ENCODE peak calls at places on chromosomes 1 and 21, in seven cellular contexts. H is IMR-90; Y is endothelial cell of umbilical vein; A is lower lobe of right lung; B is lung; E is aorta; N is CD8-positive, alpha-beta T cell. R is an unnamed sample.

GRCh38 chr1:17419626-17420328 is 19.7 kb downstream of the RCC2 start:
- DNase-seq in B (peak), A (peak), Y (peak), E (peak), N (peak), H (peak), R (peak)

GRCh38 chr21:16492892-16493291 is 763.1 kb downstream of the USP25 start:
- DNase-seq in N (no peak), B (no peak), A (no peak), Y (no peak), H (no peak), E (no peak), R (no peak)

GRCh38 chr1:160544647-160545046 is 21.6 kb upstream of the SLAMF6 start:
- DNase-seq in A (no peak), B (no peak), Y (no peak), N (no peak), H (peak), E (no peak), R (no peak)

GRCh38 chr21:17343055-17343454 is 169.8 kb upstream of the CXADR start:
- DNase-seq in Y (peak), A (no peak), E (no peak), B (no peak), N (no peak), H (peak), R (no peak)

GRCh38 chr1:7295946-7296345 is 475.1 kb upstream of the VAMP3 start:
- DNase-seq in N (no peak), E (no peak), H (peak), A (no peak), B (peak), Y (no peak), R (no peak)

GRCh38 chr1:60988827-60989363 is 93.5 kb upstream of the NFIA start:
- DNase-seq in Y (peak), B (no peak), N (no peak), H (no peak), A (no peak), E (no peak), R (no peak)

GRCh38 chr1:47388548-47389238 is 27.4 kb upstream of the FOXE3 start:
- DNase-seq in E (peak), B (peak), Y (peak), A (no peak), H (peak), N (no peak), R (no peak)

GRCh38 chr1:31977361-31978131 is 36.1 kb upstream of the KHDRBS1 start:
- DNase-seq in A (no peak), Y (peak), B (no peak), H (peak), E (no peak), N (no peak), R (no peak)

GRCh38 chr1:248372394-248372793 is 3.2 kb upstream of the OR2T6 start:
- DNase-seq in B (no peak), Y (no peak), A (no peak), H (no peak), E (no peak), N (no peak), R (peak)

GRCh38 chr1:212478467-212479025 is 45.8 kb downstream of the NENF start:
- DNase-seq in A (no peak), B (no peak), Y (no peak), E (peak), H (no peak), N (no peak), R (no peak)

GRCh38 chr1:58829861-58830260 is 46.0 kb upstream of the JUN start:
- DNase-seq in N (no peak), B (no peak), E (no peak), A (no peak), Y (no peak), H (no peak), R (no peak)

GRCh38 chr1:8813991-8814390 is 3.4 kb downstream of the RERE start:
- DNase-seq in Y (no peak), B (no peak), H (peak), N (no peak), E (no peak), A (no peak), R (peak)

GRCh38 chr1:110119843-110120242 is 7.6 kb downstream of the UBL4B start:
- DNase-seq in A (no peak), Y (no peak), B (no peak), N (no peak), E (no peak), H (no peak), R (no peak)

GRCh38 chr1:34987018-34987417 is 1.9 kb upstream of the TMEM35B start:
- DNase-seq in N (no peak), H (peak), E (no peak), A (no peak), B (no peak), Y (no peak), R (no peak)

GRCh38 chr1:171743014-171743870 is 1.4 kb upstream of the VAMP4 start:
- DNase-seq in Y (peak), A (no peak), N (no peak), E (no peak), H (peak), B (no peak), R (no peak)

GRCh38 chr21:34775793-34776192 is 107.0 kb downstream of the CLIC6 start:
- DNase-seq in A (no peak), B (no peak), N (no peak), E (no peak), H (no peak), Y (no peak), R (no peak)

GRCh38 chr1:17943506-17943905 is 164.1 kb upstream of the IGSF21 start:
- DNase-seq in H (no peak), A (no peak), N (no peak), B (no peak), E (no peak), Y (no peak), R (no peak)

GRCh38 chr1:167373398-167373797 is 144.9 kb downstream of the CD247 start:
- DNase-seq in A (no peak), B (no peak), E (no peak), H (peak), N (no peak), Y (no peak), R (no peak)

GRCh38 chr1:183674339-183674738 is 21.2 kb upstream of the APOBEC4 start:
- DNase-seq in A (no peak), H (peak), B (no peak), N (no peak), E (no peak), Y (no peak), R (no peak)

GRCh38 chr1:198713081-198713480 is 74.2 kb downstream of the PTPRC start:
- DNase-seq in Y (no peak), N (no peak), B (no peak), A (no peak), H (peak), E (no peak), R (no peak)

GRCh38 chr1:214857716-214858115 is 224.8 kb upstream of the KCNK2 start:
- DNase-seq in B (no peak), E (no peak), N (no peak), Y (no peak), H (no peak), A (no peak), R (no peak)

DNA sequence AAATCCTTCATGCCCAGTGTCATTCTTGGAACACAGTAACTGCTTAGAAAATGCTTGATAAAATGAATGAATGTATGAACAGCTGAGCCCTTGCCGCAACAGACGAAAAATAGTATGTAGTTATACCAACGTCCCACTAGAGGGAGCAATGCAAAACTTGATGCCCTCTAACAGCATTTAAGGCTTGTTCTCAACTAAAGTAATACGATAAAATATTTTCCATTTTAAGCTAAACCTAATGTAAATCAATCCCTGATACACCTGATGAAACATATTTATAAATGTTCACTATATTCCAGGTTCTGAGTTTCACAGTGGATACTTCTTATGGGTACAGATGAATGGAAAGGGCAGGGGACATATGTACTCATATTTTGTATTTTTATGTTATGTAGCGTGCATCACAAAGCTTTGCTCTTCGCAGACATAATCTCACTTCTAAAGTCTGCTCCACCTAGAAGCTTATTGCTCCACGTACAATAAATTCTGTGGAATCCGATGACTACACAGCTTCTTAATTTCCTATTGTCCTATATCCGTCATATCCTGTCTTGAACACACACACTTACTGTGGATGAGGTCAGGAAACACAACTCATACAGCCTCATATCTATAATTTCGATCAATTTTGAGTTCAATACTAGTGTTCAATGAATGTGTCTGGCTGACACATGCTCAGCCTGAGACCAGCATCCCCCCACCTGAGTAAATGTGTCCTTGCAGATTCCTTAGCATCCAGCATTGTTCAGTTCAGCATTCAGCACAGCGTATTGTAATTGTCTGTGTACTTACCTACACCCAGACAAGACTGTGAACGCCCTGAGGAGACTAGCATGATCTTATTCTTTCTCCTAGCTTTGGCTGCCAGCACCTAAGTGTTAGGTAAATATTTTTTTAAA is 4.4 kb upstream of the UTP25 start:
- DNase-seq in Y (peak), A (no peak), B (no peak), H (peak), E (no peak), N (no peak), R (peak)
- H3K27ac ChIP-seq in Y (peak), A (no peak), B (peak), H (no peak), E (no peak), N (no peak), R (no peak)

GRCh38 chr1:236280438-236281285 is 1.1 kb downstream of the ERO1B start:
- DNase-seq in E (no peak), H (no peak), Y (no peak), A (no peak), N (peak), B (no peak), R (peak)

GRCh38 chr1:236269439-236269838 is 12.3 kb downstream of the ERO1B start:
- DNase-seq in E (no peak), A (no peak), H (no peak), N (no peak), Y (no peak), B (no peak), R (no peak)

GRCh38 chr1:236273358-236273757 is 8.4 kb downstream of the ERO1B start:
- DNase-seq in E (no peak), Y (no peak), N (no peak), B (no peak), H (no peak), A (no peak), R (no peak)

GRCh38 chr1:236275586-236275985 is 6.2 kb downstream of the ERO1B start:
- DNase-seq in B (no peak), A (no peak), Y (no peak), E (no peak), N (no peak), H (no peak), R (no peak)

GRCh38 chr1:236275061-236275460 is 6.7 kb downstream of the ERO1B start:
- DNase-seq in E (no peak), H (no peak), A (no peak), Y (no peak), N (no peak), B (no peak), R (no peak)
- H3K4me3 ChIP-seq in E (no peak), H (no peak), A (no peak), Y (no peak), N (no peak), B (no peak), R (no peak)

DNA sequence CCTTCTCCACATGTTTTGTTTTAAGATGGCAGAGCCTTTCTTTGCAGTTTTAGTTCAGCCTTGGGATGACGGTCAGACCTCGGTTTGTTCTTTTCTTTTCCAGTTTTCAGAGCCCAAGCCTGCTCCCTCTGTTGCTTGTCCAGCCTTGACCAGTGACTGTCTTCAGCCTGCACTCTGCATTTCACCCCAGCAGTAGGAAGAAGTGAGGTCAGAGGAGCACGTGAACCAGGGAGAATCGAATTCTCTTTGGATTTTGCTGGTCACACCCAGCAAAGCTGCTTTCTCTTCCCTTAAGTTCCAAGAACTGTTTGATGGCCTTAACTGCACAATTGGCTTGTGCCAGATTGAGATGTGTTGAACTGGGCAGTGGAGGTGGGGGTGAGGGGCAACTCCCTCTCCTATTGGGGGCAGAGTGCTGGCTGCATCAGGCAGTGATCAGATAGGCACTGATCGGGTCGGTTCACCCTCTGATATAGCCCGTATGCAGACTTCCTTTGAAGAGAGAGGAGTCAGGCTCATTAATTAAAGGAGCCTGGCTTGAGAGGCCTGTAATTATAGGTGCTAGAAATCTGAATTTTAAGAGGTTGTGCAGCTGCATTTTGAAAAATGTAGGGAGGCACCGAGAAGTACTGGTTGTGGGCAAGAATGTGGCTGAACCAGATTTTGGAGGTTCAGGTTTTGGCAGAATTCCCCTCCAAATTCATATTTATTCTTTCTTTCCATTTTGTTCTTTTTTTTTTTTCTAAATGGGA is 42.4 kb downstream of the PEX14 start:
- DNase-seq in H (no peak), Y (no peak), E (no peak), B (no peak), N (no peak), A (no peak), R (no peak)
- H3K27ac ChIP-seq in H (no peak), Y (no peak), E (no peak), B (peak), N (no peak), A (peak), R (no peak)

DNA sequence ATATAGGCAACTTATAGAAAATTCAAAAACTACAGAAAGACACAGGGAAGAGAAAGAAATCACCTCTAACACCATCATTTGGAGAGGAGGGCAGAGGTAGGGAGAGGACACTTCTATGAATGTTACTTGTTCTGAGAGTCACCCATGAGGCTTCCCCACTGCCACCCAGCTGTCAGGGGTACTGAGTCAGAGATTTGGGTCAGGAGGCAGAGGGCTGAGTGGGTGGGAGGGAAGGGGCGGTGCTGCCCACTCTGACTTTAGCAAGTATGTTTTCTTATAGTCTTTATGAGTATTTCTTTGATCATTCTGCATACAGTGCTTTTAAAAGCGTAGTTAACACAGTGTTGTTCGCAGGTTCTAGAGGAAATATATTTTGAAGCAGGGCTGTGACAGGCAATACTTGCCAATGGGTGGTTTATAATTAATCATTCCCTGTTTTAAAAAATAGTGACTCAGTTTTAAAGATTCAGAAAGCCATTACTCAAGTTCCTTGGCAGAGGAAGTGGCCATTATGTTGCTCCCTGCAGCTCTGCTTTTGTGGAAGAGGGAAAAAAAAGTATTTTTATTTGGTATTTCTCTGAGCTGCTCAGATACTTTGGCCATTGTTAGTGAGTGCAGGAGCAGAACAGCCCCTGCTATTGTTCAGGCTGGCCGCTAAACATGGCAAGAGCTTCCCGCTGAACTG is 18.3 kb downstream of the IL6R start:
- DNase-seq in H (peak), Y (peak), A (peak), B (no peak), N (no peak), E (peak), R (no peak)
- H3K4me3 ChIP-seq in H (no peak), Y (no peak), A (no peak), B (no peak), N (no peak), E (no peak), R (no peak)

R was measured in CD4-positive, CD25-positive, alpha-beta regulatory T cell.